ENCODE peak calls at places on chromosomes 5 and 9, in ten cellular contexts. One of them, this sample, is unnamed.

GRCh38 chr5:119360905-119361605 is 5.2 kb downstream of the TNFAIP8 start:
- DNase-seq in neuronal stem cell: no peak
- DNase-seq in AG04450: peak
- DNase-seq in left ventricle myocardium inferior: no peak
- DNase-seq in choroid plexus epithelial cell: peak
- DNase-seq in GM23248: peak
- DNase-seq in fibroblast of lung: peak
- DNase-seq in heart right ventricle: no peak
- DNase-seq in tibial nerve: no peak
- DNase-seq in CD8-positive, alpha-beta memory T cell: no peak
- DNase-seq in this sample: peak

GRCh38 chr5:102314328-102314727 is 18.2 kb upstream of the SLCO4C1 start:
- DNase-seq in tibial nerve: no peak
- DNase-seq in GM23248: no peak
- DNase-seq in fibroblast of lung: no peak
- DNase-seq in CD8-positive, alpha-beta memory T cell: no peak
- DNase-seq in heart right ventricle: no peak
- DNase-seq in AG04450: no peak
- DNase-seq in neuronal stem cell: no peak
- DNase-seq in left ventricle myocardium inferior: no peak
- DNase-seq in choroid plexus epithelial cell: no peak
- DNase-seq in this sample: no peak

GRCh38 chr9:113231701-113232100 is 10.4 kb downstream of the SLC31A1 start:
- DNase-seq in choroid plexus epithelial cell: no peak
- DNase-seq in heart right ventricle: no peak
- DNase-seq in tibial nerve: no peak
- DNase-seq in CD8-positive, alpha-beta memory T cell: no peak
- DNase-seq in neuronal stem cell: no peak
- DNase-seq in AG04450: no peak
- DNase-seq in left ventricle myocardium inferior: no peak
- DNase-seq in fibroblast of lung: no peak
- DNase-seq in GM23248: no peak
- DNase-seq in this sample: no peak

GRCh38 chr9:79574716-79575242 is 3.0 kb downstream of the TLE4 start:
- DNase-seq in fibroblast of lung: peak
- DNase-seq in CD8-positive, alpha-beta memory T cell: no peak
- DNase-seq in heart right ventricle: no peak
- DNase-seq in GM23248: peak
- DNase-seq in tibial nerve: no peak
- DNase-seq in left ventricle myocardium inferior: no peak
- DNase-seq in choroid plexus epithelial cell: peak
- DNase-seq in neuronal stem cell: no peak
- DNase-seq in AG04450: no peak
- DNase-seq in this sample: no peak

GRCh38 chr5:77065256-77065655 is 21.8 kb downstream of the ZBED3 start:
- DNase-seq in choroid plexus epithelial cell: no peak
- DNase-seq in tibial nerve: no peak
- DNase-seq in CD8-positive, alpha-beta memory T cell: no peak
- DNase-seq in left ventricle myocardium inferior: no peak
- DNase-seq in AG04450: no peak
- DNase-seq in GM23248: no peak
- DNase-seq in heart right ventricle: no peak
- DNase-seq in fibroblast of lung: no peak
- DNase-seq in neuronal stem cell: no peak
- DNase-seq in this sample: no peak

GRCh38 chr5:142686210-142686734 is 382 bp upstream of the FGF1 start:
- DNase-seq in choroid plexus epithelial cell: peak
- DNase-seq in left ventricle myocardium inferior: no peak
- DNase-seq in AG04450: no peak
- DNase-seq in fibroblast of lung: peak
- DNase-seq in tibial nerve: no peak
- DNase-seq in heart right ventricle: no peak
- DNase-seq in neuronal stem cell: no peak
- DNase-seq in CD8-positive, alpha-beta memory T cell: no peak
- DNase-seq in GM23248: no peak
- DNase-seq in this sample: no peak

GRCh38 chr9:33143241-33143642 is 23.9 kb downstream of the B4GALT1 start:
- DNase-seq in CD8-positive, alpha-beta memory T cell: no peak
- DNase-seq in tibial nerve: no peak
- DNase-seq in heart right ventricle: no peak
- DNase-seq in fibroblast of lung: peak
- DNase-seq in choroid plexus epithelial cell: peak
- DNase-seq in AG04450: no peak
- DNase-seq in left ventricle myocardium inferior: no peak
- DNase-seq in neuronal stem cell: no peak
- DNase-seq in GM23248: peak
- DNase-seq in this sample: peak

GRCh38 chr5:173025651-173026050 is 30.5 kb upstream of the CREBRF start:
- DNase-seq in AG04450: no peak
- DNase-seq in tibial nerve: no peak
- DNase-seq in GM23248: no peak
- DNase-seq in fibroblast of lung: peak
- DNase-seq in CD8-positive, alpha-beta memory T cell: no peak
- DNase-seq in left ventricle myocardium inferior: no peak
- DNase-seq in heart right ventricle: no peak
- DNase-seq in neuronal stem cell: no peak
- DNase-seq in choroid plexus epithelial cell: no peak
- DNase-seq in this sample: no peak

GRCh38 chr9:94014066-94014654 is 59.0 kb upstream of the BARX1 start:
- DNase-seq in left ventricle myocardium inferior: no peak
- DNase-seq in CD8-positive, alpha-beta memory T cell: no peak
- DNase-seq in neuronal stem cell: peak
- DNase-seq in heart right ventricle: no peak
- DNase-seq in choroid plexus epithelial cell: peak
- DNase-seq in AG04450: no peak
- DNase-seq in tibial nerve: no peak
- DNase-seq in GM23248: peak
- DNase-seq in fibroblast of lung: peak
- DNase-seq in this sample: peak

DNA sequence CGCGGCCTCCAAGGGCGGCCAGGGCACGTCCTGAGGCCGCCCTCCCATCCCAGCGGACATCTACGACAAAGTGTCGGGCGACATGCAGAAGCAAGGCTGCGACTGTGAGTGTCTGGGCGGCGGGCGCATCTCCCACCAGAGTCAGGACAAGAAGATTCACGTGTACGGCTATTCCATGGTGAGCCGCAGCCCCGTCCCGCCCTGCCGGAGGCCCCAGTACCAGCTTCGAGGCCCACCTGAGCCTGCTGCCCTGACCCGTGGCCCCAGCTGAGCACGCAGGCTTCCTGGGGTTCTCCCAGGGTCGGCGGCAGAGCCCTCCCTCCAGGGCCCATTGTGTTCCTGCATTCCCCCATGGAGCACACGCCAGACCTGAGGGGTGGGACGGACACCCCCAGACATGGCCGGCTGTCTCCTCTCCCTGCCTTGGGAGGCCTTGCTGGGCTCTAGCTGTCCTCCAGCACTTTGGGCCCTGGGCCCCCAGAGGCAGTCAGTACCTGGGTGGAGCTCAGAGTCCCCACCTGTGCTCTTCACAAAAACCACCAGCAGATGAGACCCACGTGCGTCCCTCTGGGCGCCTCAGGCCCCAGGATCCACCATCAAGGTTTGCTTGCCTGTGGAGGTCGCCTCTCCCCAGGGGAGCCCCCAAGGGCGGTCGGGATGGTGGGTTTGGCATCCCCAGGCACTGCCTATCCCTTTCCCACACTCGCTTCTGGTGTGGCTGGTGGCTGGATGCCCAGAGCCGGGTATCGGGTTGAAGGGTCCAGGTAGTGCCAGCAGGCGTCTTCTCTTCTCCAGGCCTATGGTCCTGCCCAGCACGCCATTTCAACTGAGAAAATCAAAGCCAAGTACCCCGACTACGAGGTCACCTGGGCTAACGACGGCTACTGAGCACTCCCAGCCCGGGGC is 1.0 kb downstream of the PHPT1 start:
- DNase-seq in neuronal stem cell: peak
- DNase-seq in AG04450: no peak
- DNase-seq in fibroblast of lung: no peak
- DNase-seq in left ventricle myocardium inferior: no peak
- DNase-seq in CD8-positive, alpha-beta memory T cell: no peak
- DNase-seq in choroid plexus epithelial cell: no peak
- DNase-seq in tibial nerve: no peak
- DNase-seq in heart right ventricle: peak
- DNase-seq in GM23248: no peak
- DNase-seq in this sample: no peak
- H3K4me3 ChIP-seq in neuronal stem cell: peak
- H3K4me3 ChIP-seq in AG04450: peak
- H3K4me3 ChIP-seq in fibroblast of lung: peak
- H3K4me3 ChIP-seq in left ventricle myocardium inferior: peak
- H3K4me3 ChIP-seq in CD8-positive, alpha-beta memory T cell: peak
- H3K4me3 ChIP-seq in choroid plexus epithelial cell: peak
- H3K4me3 ChIP-seq in tibial nerve: peak
- H3K4me3 ChIP-seq in heart right ventricle: peak
- H3K4me3 ChIP-seq in GM23248: peak
- H3K4me3 ChIP-seq in this sample: peak

GRCh38 chr5:80190960-80191359 is 64.9 kb downstream of the SERINC5 start:
- DNase-seq in neuronal stem cell: no peak
- DNase-seq in fibroblast of lung: no peak
- DNase-seq in CD8-positive, alpha-beta memory T cell: no peak
- DNase-seq in choroid plexus epithelial cell: no peak
- DNase-seq in tibial nerve: no peak
- DNase-seq in GM23248: no peak
- DNase-seq in heart right ventricle: no peak
- DNase-seq in AG04450: no peak
- DNase-seq in left ventricle myocardium inferior: no peak
- DNase-seq in this sample: no peak

GRCh38 chr5:80191397-80191796 is 64.5 kb downstream of the SERINC5 start:
- DNase-seq in heart right ventricle: no peak
- DNase-seq in CD8-positive, alpha-beta memory T cell: no peak
- DNase-seq in AG04450: no peak
- DNase-seq in left ventricle myocardium inferior: no peak
- DNase-seq in choroid plexus epithelial cell: no peak
- DNase-seq in fibroblast of lung: no peak
- DNase-seq in GM23248: no peak
- DNase-seq in neuronal stem cell: no peak
- DNase-seq in tibial nerve: no peak
- DNase-seq in this sample: no peak

GRCh38 chr5:80193421-80193820 is 62.4 kb downstream of the SERINC5 start:
- DNase-seq in tibial nerve: no peak
- DNase-seq in choroid plexus epithelial cell: peak
- DNase-seq in fibroblast of lung: no peak
- DNase-seq in GM23248: no peak
- DNase-seq in CD8-positive, alpha-beta memory T cell: no peak
- DNase-seq in left ventricle myocardium inferior: no peak
- DNase-seq in heart right ventricle: no peak
- DNase-seq in AG04450: no peak
- DNase-seq in neuronal stem cell: no peak
- DNase-seq in this sample: no peak

GRCh38 chr5:80192507-80193241 is 63.2 kb downstream of the SERINC5 start:
- DNase-seq in GM23248: peak
- DNase-seq in choroid plexus epithelial cell: peak
- DNase-seq in neuronal stem cell: no peak
- DNase-seq in CD8-positive, alpha-beta memory T cell: no peak
- DNase-seq in heart right ventricle: no peak
- DNase-seq in left ventricle myocardium inferior: no peak
- DNase-seq in fibroblast of lung: peak
- DNase-seq in AG04450: no peak
- DNase-seq in tibial nerve: no peak
- DNase-seq in this sample: no peak

DNA sequence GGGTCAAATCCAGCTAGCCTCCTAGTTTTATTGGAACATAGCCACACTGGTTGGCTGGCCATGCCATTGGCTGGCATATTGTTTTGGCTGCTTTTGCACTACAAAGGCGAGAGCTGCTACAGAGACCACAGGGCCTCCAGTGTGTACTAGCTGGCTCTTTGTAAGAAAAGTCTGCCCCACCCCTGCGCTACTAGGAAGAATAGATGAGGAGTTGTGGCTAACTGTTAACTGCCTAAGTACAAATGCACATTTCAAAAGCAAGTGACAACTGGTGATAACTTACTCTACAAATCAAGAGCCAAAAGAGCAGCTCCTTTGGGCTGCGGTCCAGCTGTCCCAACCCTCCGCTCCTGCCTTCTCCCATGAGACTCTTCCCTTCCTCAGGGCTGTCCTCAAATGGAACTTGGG is 63.9 kb downstream of the SERINC5 start:
- DNase-seq in fibroblast of lung: peak
- DNase-seq in GM23248: peak
- DNase-seq in heart right ventricle: peak
- DNase-seq in AG04450: no peak
- DNase-seq in CD8-positive, alpha-beta memory T cell: peak
- DNase-seq in choroid plexus epithelial cell: no peak
- DNase-seq in left ventricle myocardium inferior: peak
- DNase-seq in neuronal stem cell: no peak
- DNase-seq in tibial nerve: no peak
- DNase-seq in this sample: no peak
- H3K4me3 ChIP-seq in fibroblast of lung: no peak
- H3K4me3 ChIP-seq in GM23248: peak
- H3K4me3 ChIP-seq in heart right ventricle: no peak
- H3K4me3 ChIP-seq in AG04450: no peak
- H3K4me3 ChIP-seq in CD8-positive, alpha-beta memory T cell: peak
- H3K4me3 ChIP-seq in choroid plexus epithelial cell: no peak
- H3K4me3 ChIP-seq in left ventricle myocardium inferior: peak
- H3K4me3 ChIP-seq in neuronal stem cell: no peak
- H3K4me3 ChIP-seq in tibial nerve: no peak
- H3K4me3 ChIP-seq in this sample: no peak

GRCh38 chr5:169328401-169328800 is 27.5 kb upstream of the SLIT3 start:
- DNase-seq in tibial nerve: no peak
- DNase-seq in heart right ventricle: no peak
- DNase-seq in left ventricle myocardium inferior: no peak
- DNase-seq in fibroblast of lung: no peak
- DNase-seq in choroid plexus epithelial cell: no peak
- DNase-seq in neuronal stem cell: no peak
- DNase-seq in GM23248: no peak
- DNase-seq in CD8-positive, alpha-beta memory T cell: no peak
- DNase-seq in AG04450: no peak
- DNase-seq in this sample: no peak

GRCh38 chr5:169325273-169325672 is 24.3 kb upstream of the SLIT3 start:
- DNase-seq in tibial nerve: no peak
- DNase-seq in heart right ventricle: no peak
- DNase-seq in GM23248: no peak
- DNase-seq in fibroblast of lung: no peak
- DNase-seq in CD8-positive, alpha-beta memory T cell: no peak
- DNase-seq in left ventricle myocardium inferior: no peak
- DNase-seq in neuronal stem cell: no peak
- DNase-seq in AG04450: no peak
- DNase-seq in choroid plexus epithelial cell: no peak
- DNase-seq in this sample: no peak
- H3K4me3 ChIP-seq in tibial nerve: no peak
- H3K4me3 ChIP-seq in heart right ventricle: no peak
- H3K4me3 ChIP-seq in GM23248: no peak
- H3K4me3 ChIP-seq in fibroblast of lung: no peak
- H3K4me3 ChIP-seq in CD8-positive, alpha-beta memory T cell: no peak
- H3K4me3 ChIP-seq in left ventricle myocardium inferior: no peak
- H3K4me3 ChIP-seq in neuronal stem cell: no peak
- H3K4me3 ChIP-seq in AG04450: no peak
- H3K4me3 ChIP-seq in choroid plexus epithelial cell: no peak
- H3K4me3 ChIP-seq in this sample: no peak

DNA sequence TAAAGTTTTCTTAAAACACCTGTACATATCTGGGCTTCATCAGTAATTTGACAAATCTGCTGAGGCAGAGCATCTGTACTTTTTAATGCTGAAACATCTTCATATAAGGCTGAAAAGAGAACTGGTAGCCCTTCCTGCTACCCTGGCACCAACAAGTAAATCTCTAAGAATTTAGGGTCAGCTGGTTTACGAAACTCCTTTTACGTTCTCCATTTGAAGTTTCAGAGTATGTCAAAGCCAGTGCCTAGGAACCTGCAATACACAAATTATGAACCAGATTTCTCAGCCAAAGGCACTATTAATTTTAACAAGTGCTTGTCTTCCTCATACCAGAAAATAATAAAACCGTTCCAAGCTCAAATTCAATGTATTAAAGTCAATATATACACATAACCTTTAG is 3.8 kb downstream of the ZFAND5 start:
- DNase-seq in left ventricle myocardium inferior: no peak
- DNase-seq in fibroblast of lung: no peak
- DNase-seq in GM23248: peak
- DNase-seq in AG04450: no peak
- DNase-seq in heart right ventricle: no peak
- DNase-seq in neuronal stem cell: no peak
- DNase-seq in choroid plexus epithelial cell: peak
- DNase-seq in tibial nerve: no peak
- DNase-seq in CD8-positive, alpha-beta memory T cell: no peak
- DNase-seq in this sample: no peak
- H3K4me3 ChIP-seq in left ventricle myocardium inferior: peak
- H3K4me3 ChIP-seq in fibroblast of lung: peak
- H3K4me3 ChIP-seq in GM23248: peak
- H3K4me3 ChIP-seq in AG04450: peak
- H3K4me3 ChIP-seq in heart right ventricle: peak
- H3K4me3 ChIP-seq in neuronal stem cell: no peak
- H3K4me3 ChIP-seq in choroid plexus epithelial cell: peak
- H3K4me3 ChIP-seq in tibial nerve: peak
- H3K4me3 ChIP-seq in CD8-positive, alpha-beta memory T cell: no peak
- H3K4me3 ChIP-seq in this sample: peak

This sample was measured in fibroblast of mammary gland.